ENCODE peak calls at places on chromosomes 16 and 17, in seven cellular contexts. J, S, N, O, I, K and A are unnamed samples.

GRCh38 chr16:64866026-64866425 is 255.8 kb downstream of the CDH11 start:
- DNase-seq in J (no peak), S (peak; percentile 36), N (no peak), O (no peak), I (no peak), K (no peak), A (no peak)

GRCh38 chr16:58443783-58444182 is 51.5 kb downstream of the GINS3 start:
- DNase-seq in J (no peak), S (no peak), N (no peak), O (no peak), I (no peak), K (no peak), A (no peak)

GRCh38 chr17:31721291-31722025 is 137.6 kb downstream of the COPRS start:
- DNase-seq in J (no peak), S (peak; percentile 26), N (no peak), O (no peak), I (no peak), K (no peak), A (no peak)

GRCh38 chr17:57751348-57751970 is 6.4 kb upstream of the CCDC182 start:
- DNase-seq in J (no peak), S (no peak), N (no peak), O (no peak), I (no peak), K (no peak), A (no peak)

GRCh38 chr17:16443390-16444257 is 28.3 kb downstream of the TRPV2 start:
- DNase-seq in J (no peak), S (no peak), N (no peak), O (no peak), I (no peak), K (no peak), A (no peak)

GRCh38 chr17:79645022-79645776 is 34.3 kb upstream of the RBFOX3 start:
- DNase-seq in J (no peak), S (no peak), N (peak; percentile 5), O (no peak), I (no peak), K (peak; percentile 24), A (no peak)

GRCh38 chr17:76271669-76272540 is 6.8 kb downstream of the UBALD2 start:
- DNase-seq in J (no peak), S (no peak), N (no peak), O (no peak), I (peak; percentile 39), K (no peak), A (no peak)

GRCh38 chr17:14299261-14300093 is 1.4 kb upstream of the HS3ST3B1 start:
- DNase-seq in J (no peak), S (no peak), N (peak; percentile 44), O (peak; percentile 33), I (no peak), K (peak; percentile 71), A (no peak)

GRCh38 chr16:79679334-79679733 is 78.8 kb upstream of the MAF start:
- DNase-seq in J (no peak), S (no peak), N (no peak), O (no peak), I (no peak), K (no peak), A (no peak)

GRCh38 chr17:64448665-64449512 is at the start of gene MILR1:
- DNase-seq in J (peak; percentile 58), S (peak; percentile 65), N (peak; percentile 35), O (peak; percentile 18), I (peak; percentile 22), K (no peak), A (no peak)

GRCh38 chr16:86080982-86081381 is 182.0 kb downstream of the IRF8 start:
- DNase-seq in J (no peak), S (no peak), N (no peak), O (no peak), I (no peak), K (no peak), A (no peak)

GRCh38 chr16:26838931-26839330 is 227.8 kb upstream of the C16orf82 start:
- DNase-seq in J (no peak), S (no peak), N (no peak), O (no peak), I (no peak), K (no peak), A (no peak)

GRCh38 chr17:76467366-76467765 is at the start of gene AANAT:
- DNase-seq in J (no peak), S (no peak), N (no peak), O (no peak), I (no peak), K (no peak), A (no peak)

GRCh38 chr17:14856156-14856555 is 409.0 kb downstream of the PMP22 start:
- DNase-seq in J (no peak), S (no peak), N (no peak), O (no peak), I (no peak), K (no peak), A (no peak)

GRCh38 chr16:9847146-9847545 is 335.1 kb downstream of the GRIN2A start:
- DNase-seq in J (no peak), S (no peak), N (no peak), O (no peak), I (no peak), K (no peak), A (no peak)

DNA sequence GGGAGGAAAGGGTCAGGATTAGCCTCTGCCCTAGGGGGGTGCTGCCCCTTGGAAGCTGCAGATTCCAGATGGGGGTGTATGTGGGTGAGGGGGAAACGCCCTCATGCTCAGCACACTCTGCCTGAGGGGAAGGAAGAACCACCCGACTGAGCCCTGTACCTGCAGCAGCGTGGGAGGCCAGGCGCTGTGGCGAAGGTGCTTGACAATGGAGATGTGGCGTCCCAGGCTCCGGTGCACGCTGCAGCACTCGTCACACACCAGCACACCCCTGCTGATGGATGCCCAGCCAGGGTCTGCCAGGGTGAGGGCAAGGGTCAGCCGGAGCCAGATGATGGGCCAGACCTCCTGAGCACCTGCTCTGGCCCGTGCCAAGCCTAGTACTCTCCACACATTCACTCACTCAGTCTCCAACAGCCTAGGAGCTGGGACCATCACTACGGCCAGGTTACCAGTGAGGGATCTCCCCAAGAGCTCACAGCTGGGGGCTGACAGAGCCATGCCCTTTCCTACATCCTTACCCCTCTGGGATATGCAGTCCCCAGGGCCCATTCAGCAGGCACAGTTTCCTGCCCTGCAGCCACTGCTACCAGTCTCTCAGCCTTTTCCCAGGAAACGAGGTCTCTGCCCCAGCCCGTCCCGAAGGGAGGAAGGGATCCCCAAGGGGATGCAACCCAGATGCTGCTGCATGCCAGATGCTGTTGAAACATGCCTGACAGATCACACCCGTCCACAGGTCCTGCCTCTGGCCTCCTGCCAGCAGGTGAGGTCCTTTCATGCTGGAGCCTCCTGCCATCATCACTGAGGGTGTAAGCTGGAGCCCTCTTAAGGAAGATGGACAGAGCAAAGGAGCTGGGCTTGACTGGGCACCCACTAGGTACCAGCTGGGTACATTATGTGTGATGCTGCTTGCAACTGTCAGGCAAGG is 5.9 kb downstream of the GIT1 start:
- DNase-seq in J (no peak), S (no peak), N (no peak), O (peak; percentile 17), I (no peak), K (no peak), A (no peak)
- H3K27ac ChIP-seq in J (peak overlapping the region; percentile 95), S (no peak overlapping the region), N (no peak overlapping the region), O (peak overlapping the region; percentile 53), I (peak overlapping the region; percentile 71), K (no peak overlapping the region), A (no peak overlapping the region)

GRCh38 chr16:67537270-67537635 is 8.6 kb downstream of the RIPOR1 start:
- DNase-seq in J (no peak), S (peak; percentile 36), N (peak; percentile 60), O (peak; percentile 74), I (no peak), K (peak; percentile 72), A (peak; percentile 49)
- TF ChIP-seq POLR2A in J (peak; percentile 55), S (peak; percentile 67), N (no peak), O (peak; percentile 30), I (no peak), K (peak; percentile 50), A (peak; percentile 72)

GRCh38 chr16:66267287-66268137 is 99.0 kb upstream of the CDH5 start:
- DNase-seq in J (no peak), S (no peak), N (no peak), O (no peak), I (peak; percentile 15), K (peak; percentile 43), A (no peak)

GRCh38 chr16:66270333-66270927 is 96.1 kb upstream of the CDH5 start:
- DNase-seq in J (peak; percentile 53), S (peak; percentile 54), N (peak; percentile 79), O (peak; percentile 79), I (peak; percentile 23), K (peak; percentile 69), A (peak; percentile 10)

GRCh38 chr16:66271074-66272060 is 95.1 kb upstream of the CDH5 start:
- DNase-seq in J (no peak), S (no peak), N (no peak), O (no peak), I (peak; percentile 9), K (peak; percentile 35), A (no peak)

GRCh38 chr16:66272461-66272860 is 94.0 kb upstream of the CDH5 start:
- DNase-seq in J (no peak), S (no peak), N (no peak), O (no peak), I (peak; percentile 14), K (peak; percentile 27), A (no peak)

DNA sequence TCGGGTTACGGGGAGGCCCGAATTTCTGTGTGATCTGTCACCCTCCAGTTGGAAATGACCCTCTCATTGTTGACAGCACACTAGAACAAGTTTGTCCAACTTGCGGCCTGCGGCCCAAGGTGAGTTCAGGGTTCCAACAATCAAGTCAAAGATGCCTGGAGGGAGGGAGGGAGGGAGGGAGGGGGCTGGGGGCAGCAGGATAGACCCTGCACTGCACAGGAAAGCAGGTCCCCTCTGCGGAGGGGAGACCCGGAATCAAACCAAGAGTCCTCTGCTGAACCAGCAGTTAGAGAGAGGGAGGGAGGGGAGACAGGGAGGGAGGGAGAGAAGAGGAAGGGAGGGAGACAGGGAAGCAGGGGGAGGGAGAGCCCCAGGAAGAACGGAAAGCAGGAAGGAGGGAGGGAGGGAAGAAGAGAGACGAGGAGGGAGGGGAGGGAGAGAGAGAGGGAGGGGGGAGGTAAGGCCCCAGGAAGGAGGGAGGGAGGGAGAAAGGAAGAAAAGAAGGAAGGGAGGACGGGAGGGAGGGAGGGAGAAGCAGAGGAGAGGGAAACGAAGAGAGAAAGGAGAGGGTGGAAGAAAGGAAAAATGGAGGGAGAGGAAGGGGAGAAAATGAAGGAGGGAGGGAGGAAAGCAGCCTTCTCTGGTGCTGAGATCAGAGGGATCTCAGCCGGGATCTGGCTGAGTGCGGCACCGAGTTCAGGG is 96.7 kb upstream of the CDH5 start:
- DNase-seq in J (no peak), S (no peak), N (no peak), O (no peak), I (peak; percentile 13), K (peak; percentile 42), A (no peak)
- H3K27ac ChIP-seq in J (peak overlapping the region; percentile 74), S (peak overlapping the region; percentile 86), N (no peak overlapping the region), O (peak overlapping the region; percentile 72), I (peak overlapping the region; percentile 75), K (no peak overlapping the region), A (no peak overlapping the region)

GRCh38 chr17:37359682-37360188 is 16.1 kb upstream of the C17orf78 start:
- DNase-seq in J (no peak), S (peak; percentile 11), N (no peak), O (no peak), I (peak; percentile 25), K (no peak), A (no peak)

GRCh38 chr17:37358098-37358829 is 17.5 kb upstream of the C17orf78 start:
- DNase-seq in J (peak; percentile 16), S (peak; percentile 44), N (peak; percentile 71), O (peak; percentile 47), I (peak; percentile 32), K (peak; percentile 82), A (peak; percentile 68)

GRCh38 chr17:37361543-37361942 is 14.2 kb upstream of the C17orf78 start:
- DNase-seq in J (no peak), S (no peak), N (no peak), O (no peak), I (peak; percentile 37), K (no peak), A (peak; percentile 65)

GRCh38 chr17:37360632-37361031 is 15.2 kb upstream of the C17orf78 start:
- DNase-seq in J (no peak), S (peak; percentile 25), N (no peak), O (no peak), I (no peak), K (no peak), A (no peak)

GRCh38 chr17:37358830-37359681 is 16.7 kb upstream of the C17orf78 start:
- DNase-seq in J (peak; percentile 88), S (peak; percentile 86), N (peak; percentile 96), O (peak; percentile 97), I (peak; percentile 77), K (peak; percentile 98), A (peak; percentile 87)
- TF ChIP-seq POLR2A in J (peak; percentile 85), S (peak; percentile 66), N (no peak), O (peak; percentile 76), I (no peak), K (peak; percentile 81), A (peak; percentile 59)